ENCODE peak calls at places on chromosome 3, in four cellular contexts. E is A549, V is HepG2, P is K562. H is an unnamed sample.

GRCh38 chr3:106629215-106629832 is 747.9 kb upstream of the CCDC54 start:
- DNase-seq in E (no peak), V (no peak), P (no peak), H (no peak)

GRCh38 chr3:72892081-72892763 is 4.4 kb downstream of the GXYLT2 start:
- DNase-seq in E (no peak), V (peak; percentile 56), P (no peak), H (no peak)

GRCh38 chr3:15300318-15301078 is 31.9 kb downstream of the SH3BP5 start:
- DNase-seq in E (peak; percentile 73), V (no peak), P (no peak), H (no peak)

GRCh38 chr3:4060064-4060463 is 243.1 kb upstream of the SETMAR start:
- DNase-seq in E (no peak), V (peak; percentile 28), P (no peak), H (no peak)

GRCh38 chr3:128499724-128500275 is 6.8 kb upstream of the GATA2 start:
- DNase-seq in E (no peak), V (no peak), P (no peak), H (no peak)

GRCh38 chr3:136802481-136802996 is 16.4 kb upstream of the SLC35G2 start:
- DNase-seq in E (no peak), V (no peak), P (no peak), H (no peak)

GRCh38 chr3:172038823-172039222 is 555 bp upstream of the FNDC3B start:
- DNase-seq in E (no peak), V (no peak), P (no peak), H (no peak)

GRCh38 chr3:4355401-4356224 is 52.4 kb downstream of the SETMAR start:
- DNase-seq in E (no peak), V (peak; percentile 24), P (no peak), H (no peak)

GRCh38 chr3:7209098-7209497 is 348.2 kb downstream of the GRM7 start:
- DNase-seq in E (no peak), V (no peak), P (no peak), H (no peak)

GRCh38 chr3:29914861-29915524 is 634.1 kb downstream of the RBMS3 start:
- DNase-seq in E (no peak), V (no peak), P (no peak), H (no peak)

GRCh38 chr3:13040381-13041074 is 32.7 kb downstream of the IQSEC1 start:
- DNase-seq in E (no peak), V (no peak), P (peak; percentile 63), H (no peak)

GRCh38 chr3:63954182-63954581 is 42.0 kb upstream of the SCAANT1 start:
- DNase-seq in E (no peak), V (no peak), P (no peak), H (no peak)

GRCh38 chr3:193910886-193911738 is 224.8 kb upstream of the HES1 start:
- DNase-seq in E (peak; percentile 8), V (no peak), P (peak; percentile 48), H (no peak)

GRCh38 chr3:194076486-194076885 is 59.5 kb upstream of the HES1 start:
- DNase-seq in E (no peak), V (no peak), P (no peak), H (no peak)

GRCh38 chr3:173733029-173733652 is 335.6 kb downstream of the NLGN1 start:
- DNase-seq in E (peak; percentile 16), V (peak; percentile 12), P (no peak), H (no peak)

GRCh38 chr3:87006844-87007439 is 16.0 kb upstream of the VGLL3 start:
- DNase-seq in E (peak; percentile 52), V (no peak), P (no peak), H (no peak)

GRCh38 chr3:33218072-33218445 is 551 bp downstream of the SUSD5 start:
- DNase-seq in E (no peak), V (no peak), P (no peak), H (no peak)

GRCh38 chr3:129530331-129530761 is 1.9 kb downstream of the RHO start:
- DNase-seq in E (peak; percentile 12), V (no peak), P (no peak), H (peak; percentile 57)

GRCh38 chr3:46662771-46663551 is 30.5 kb downstream of the ALS2CL start:
- DNase-seq in E (no peak), V (no peak), P (no peak), H (peak; percentile 48)

GRCh38 chr3:189316296-189317019 is 144.7 kb downstream of the TPRG1 start:
- DNase-seq in E (no peak), V (peak; percentile 3), P (no peak), H (no peak)

GRCh38 chr3:155252535-155252934 is 40.9 kb downstream of the STRIT1 start:
- DNase-seq in E (peak; percentile 1), V (no peak), P (no peak), H (no peak)

GRCh38 chr3:147930417-147930816 is 521.3 kb downstream of the ZIC1 start:
- DNase-seq in E (peak; percentile 6), V (no peak), P (no peak), H (no peak)

GRCh38 chr3:9316881-9317341 is 45.9 kb upstream of the THUMPD3 start:
- DNase-seq in E (no peak), V (no peak), P (no peak), H (no peak)

GRCh38 chr3:50639055-50639494 is 22.1 kb downstream of the MAPKAPK3 start:
- DNase-seq in E (no peak), V (no peak), P (no peak), H (no peak)

GRCh38 chr3:105715372-105715771 is 153.4 kb downstream of the CBLB start:
- DNase-seq in E (peak; percentile 7), V (no peak), P (no peak), H (no peak)

GRCh38 chr3:22284559-22284958 is 533.5 kb upstream of the ZNF385D start:
- DNase-seq in E (no peak), V (no peak), P (no peak), H (no peak)

GRCh38 chr3:107235193-107235922 is 141.9 kb upstream of the CCDC54 start:
- DNase-seq in E (peak; percentile 9), V (peak; percentile 3), P (no peak), H (no peak)

GRCh38 chr3:53780806-53781205 is 65.4 kb downstream of the CHDH start:
- DNase-seq in E (no peak), V (no peak), P (no peak), H (no peak)

GRCh38 chr3:53775834-53776251 is 70.4 kb downstream of the CHDH start:
- DNase-seq in E (no peak), V (no peak), P (no peak), H (no peak)

GRCh38 chr3:53778154-53778553 is 68.1 kb downstream of the CHDH start:
- DNase-seq in E (no peak), V (no peak), P (no peak), H (no peak)

GRCh38 chr3:53776494-53777101 is 69.6 kb downstream of the CHDH start:
- DNase-seq in E (no peak), V (no peak), P (no peak), H (no peak)

GRCh38 chr3:53780171-53780570 is 66.0 kb downstream of the CHDH start:
- DNase-seq in E (no peak), V (no peak), P (no peak), H (no peak)
- TF ChIP-seq PHF8 in E (no peak), V (no peak), P (no peak), H (no peak)

DNA sequence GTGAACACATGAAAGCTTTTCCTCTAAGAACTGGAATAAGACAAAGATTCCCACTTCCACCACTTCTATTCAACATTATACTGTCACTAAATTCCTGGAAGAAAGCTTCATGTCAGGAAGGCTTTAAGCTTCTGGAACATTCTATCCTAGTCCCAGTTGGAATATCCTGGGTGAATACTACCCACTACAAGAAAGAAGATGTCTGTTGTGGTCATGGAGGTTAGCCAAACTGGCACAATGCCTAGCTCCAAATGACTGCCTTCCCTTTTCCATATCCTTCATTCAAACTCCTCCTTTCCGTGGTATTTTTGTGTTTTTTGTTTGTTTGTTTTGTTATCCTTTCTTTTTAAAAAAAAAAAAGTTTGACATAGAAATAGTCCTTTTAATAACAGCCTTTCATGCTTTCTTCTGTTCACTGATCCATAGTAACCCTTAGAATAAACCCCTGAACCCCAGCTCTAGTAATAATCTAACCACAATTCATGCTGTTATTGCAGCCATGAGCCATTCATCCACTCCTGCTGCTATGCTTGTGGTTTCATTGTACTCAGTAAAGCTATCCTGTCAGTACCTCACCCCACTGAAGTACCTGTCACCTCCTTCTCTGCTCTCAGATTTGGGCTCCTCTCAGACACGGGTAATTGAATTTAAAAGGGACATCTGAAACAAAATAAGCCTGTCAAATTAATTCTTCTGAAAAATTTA is 447.5 kb downstream of the IGSF11 start:
- DNase-seq in E (no peak), V (no peak), P (no peak), H (no peak)
- TF ChIP-seq PHF8 in E (no peak), V (no peak), P (no peak), H (no peak)

GRCh38 chr3:57009367-57009766 is 51.1 kb upstream of the SPATA12 start:
- DNase-seq in E (no peak), V (no peak), P (no peak), H (no peak)

GRCh38 chr3:57006949-57007419 is 53.5 kb upstream of the SPATA12 start:
- DNase-seq in E (no peak), V (no peak), P (peak; percentile 41), H (no peak)

GRCh38 chr3:57011022-57011421 is 49.4 kb upstream of the SPATA12 start:
- DNase-seq in E (no peak), V (no peak), P (no peak), H (no peak)

GRCh38 chr3:57007513-57008415 is 52.7 kb upstream of the SPATA12 start:
- DNase-seq in E (no peak), V (no peak), P (peak; percentile 38), H (no peak)

DNA sequence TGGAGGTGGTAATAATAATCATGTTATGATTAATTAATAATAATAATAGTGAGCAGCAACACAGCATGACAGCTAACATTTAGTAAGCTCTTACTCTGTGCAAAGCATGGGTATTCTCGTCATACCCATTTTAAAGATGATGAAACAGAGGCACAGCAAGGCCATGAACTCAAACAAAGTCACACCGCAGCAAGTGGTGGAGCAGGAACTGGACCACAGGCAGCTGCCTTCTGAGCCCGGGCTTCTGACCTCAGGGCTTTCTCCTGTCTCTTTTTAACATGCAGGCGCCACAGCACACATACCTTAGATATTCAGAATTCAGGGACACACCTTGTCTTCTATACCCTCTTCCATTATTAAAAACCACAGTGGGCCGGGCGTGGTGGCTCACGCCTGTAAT is 50.7 kb upstream of the SPATA12 start:
- DNase-seq in E (no peak), V (no peak), P (no peak), H (no peak)
- TF ChIP-seq PHF8 in E (no peak), V (no peak), P (no peak), H (no peak)

GRCh38 chr3:182914341-182914740 is 66.0 kb downstream of the DCUN1D1 start:
- DNase-seq in E (no peak), V (no peak), P (no peak), H (no peak)

GRCh38 chr3:182919866-182920357 is 60.4 kb downstream of the DCUN1D1 start:
- DNase-seq in E (no peak), V (no peak), P (no peak), H (no peak)

GRCh38 chr3:182913889-182914288 is 66.4 kb downstream of the DCUN1D1 start:
- DNase-seq in E (no peak), V (no peak), P (no peak), H (no peak)

GRCh38 chr3:182920515-182921084 is 59.7 kb downstream of the DCUN1D1 start:
- DNase-seq in E (peak; percentile 60), V (no peak), P (peak; percentile 70), H (peak; percentile 54)

GRCh38 chr3:182917134-182917533 is 63.2 kb downstream of the DCUN1D1 start:
- DNase-seq in E (no peak), V (no peak), P (peak; percentile 20), H (no peak)
- TF ChIP-seq PHF8 in E (no peak), V (no peak), P (no peak), H (no peak)

H was measured in H1.